ENCODE peak calls at places on chromosome 17, in four cellular contexts. D is BJ, L is GM23338, G is left ventricle myocardium inferior. E is an unnamed sample.

GRCh38 chr17:47227862-47228261 is 18.7 kb downstream of the MYL4 start:
- DNase-seq in D (no peak), L (no peak), G (no peak), E (no peak)

GRCh38 chr17:20121359-20122235 is 112.4 kb downstream of the SPECC1 start:
- DNase-seq in D (no peak), L (peak), G (peak), E (peak)

GRCh38 chr17:82245144-82246039 is 16.6 kb downstream of the SLC16A3 start:
- DNase-seq in D (no peak), L (no peak), G (no peak), E (no peak)

GRCh38 chr17:73901661-73902415 is 257.6 kb upstream of the SDK2 start:
- DNase-seq in D (no peak), L (peak), G (peak), E (no peak)

GRCh38 chr17:6045621-6046357 is 24.4 kb upstream of the WSCD1 start:
- DNase-seq in D (no peak), L (peak), G (no peak), E (no peak)

GRCh38 chr17:6231886-6232767 is 161.9 kb downstream of the WSCD1 start:
- DNase-seq in D (no peak), L (peak), G (no peak), E (peak)

GRCh38 chr17:3802461-3803307 is 1.7 kb upstream of the ITGAE start:
- DNase-seq in D (peak), L (no peak), G (no peak), E (peak)

GRCh38 chr17:44502598-44503079 is 567 bp downstream of the GPATCH8 start:
- DNase-seq in D (no peak), L (no peak), G (no peak), E (no peak)

GRCh38 chr17:17412331-17412730 is 64.5 kb upstream of the MED9 start:
- DNase-seq in D (peak), L (no peak), G (no peak), E (no peak)

GRCh38 chr17:45284176-45285140 is 22.6 kb upstream of the SPATA32 start:
- DNase-seq in D (no peak), L (peak), G (peak), E (no peak)

GRCh38 chr17:61662771-61663170 is 71.8 kb upstream of the NACA2 start:
- DNase-seq in D (no peak), L (no peak), G (no peak), E (peak)

GRCh38 chr17:28191018-28191417 is 128.0 kb upstream of the TMEM97 start:
- DNase-seq in D (no peak), L (no peak), G (no peak), E (no peak)

GRCh38 chr17:17235212-17236174 is 1.5 kb downstream of the FLCN start:
- DNase-seq in D (no peak), L (no peak), G (no peak), E (peak)

GRCh38 chr17:52995127-52995526 is 827.6 kb upstream of the KIF2B start:
- DNase-seq in D (no peak), L (no peak), G (no peak), E (no peak)

GRCh38 chr17:82687375-82687861 is 11.1 kb downstream of the RAB40B start:
- DNase-seq in D (no peak), L (no peak), G (no peak), E (no peak)

GRCh38 chr17:45266372-45266926 is 4.6 kb upstream of the SPATA32 start:
- DNase-seq in D (no peak), L (no peak), G (no peak), E (no peak)

GRCh38 chr17:42190491-42191180 is 3.7 kb downstream of the GHDC start:
- DNase-seq in D (no peak), L (no peak), G (no peak), E (no peak)

GRCh38 chr17:83024205-83024971 is 55.0 kb upstream of the METRNL start:
- DNase-seq in D (no peak), L (no peak), G (no peak), E (no peak)

GRCh38 chr17:46266656-46267544 is 28.0 kb upstream of the LRRC37A start:
- DNase-seq in D (peak), L (peak), G (peak), E (no peak)

GRCh38 chr17:30530346-30531025 is 53.3 kb downstream of the GOSR1 start:
- DNase-seq in D (no peak), L (no peak), G (no peak), E (no peak)

GRCh38 chr17:73223626-73224616 is 31.1 kb downstream of the COG1 start:
- DNase-seq in D (no peak), L (no peak), G (no peak), E (no peak)

DNA sequence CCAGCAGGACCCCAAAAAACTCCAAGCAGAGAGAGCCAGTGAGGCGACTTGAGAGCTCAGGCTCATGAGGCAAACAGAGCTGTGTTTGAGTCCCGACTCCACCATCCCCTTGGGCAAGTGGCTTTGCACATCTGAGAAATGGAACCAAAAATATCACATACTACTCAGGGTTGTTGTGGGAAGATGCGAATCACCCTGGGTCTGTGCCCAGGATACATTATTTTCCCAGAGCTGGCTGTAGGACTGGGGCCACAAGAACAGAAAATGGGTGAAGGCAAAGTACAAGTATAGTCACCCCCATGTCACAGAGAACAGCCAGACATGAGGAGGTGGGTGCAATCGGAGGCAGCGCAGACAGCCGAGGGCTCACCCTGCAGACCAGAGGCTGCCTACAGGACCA is 127.3 kb downstream of the GAS7 start:
- DNase-seq in D (no peak), L (no peak), G (no peak), E (no peak)
- H3K4me3 ChIP-seq in D (no peak), L (no peak), G (no peak), E (no peak)

GRCh38 chr17:32009262-32009542 is 2.0 kb downstream of the LRRC37B start:
- DNase-seq in D (no peak), L (no peak), G (no peak), E (no peak)

GRCh38 chr17:32010114-32010513 is 2.9 kb downstream of the LRRC37B start:
- DNase-seq in D (no peak), L (no peak), G (no peak), E (no peak)

GRCh38 chr17:32006957-32007462 is at the start of gene LRRC37B:
- DNase-seq in D (peak), L (peak), G (peak), E (peak)

DNA sequence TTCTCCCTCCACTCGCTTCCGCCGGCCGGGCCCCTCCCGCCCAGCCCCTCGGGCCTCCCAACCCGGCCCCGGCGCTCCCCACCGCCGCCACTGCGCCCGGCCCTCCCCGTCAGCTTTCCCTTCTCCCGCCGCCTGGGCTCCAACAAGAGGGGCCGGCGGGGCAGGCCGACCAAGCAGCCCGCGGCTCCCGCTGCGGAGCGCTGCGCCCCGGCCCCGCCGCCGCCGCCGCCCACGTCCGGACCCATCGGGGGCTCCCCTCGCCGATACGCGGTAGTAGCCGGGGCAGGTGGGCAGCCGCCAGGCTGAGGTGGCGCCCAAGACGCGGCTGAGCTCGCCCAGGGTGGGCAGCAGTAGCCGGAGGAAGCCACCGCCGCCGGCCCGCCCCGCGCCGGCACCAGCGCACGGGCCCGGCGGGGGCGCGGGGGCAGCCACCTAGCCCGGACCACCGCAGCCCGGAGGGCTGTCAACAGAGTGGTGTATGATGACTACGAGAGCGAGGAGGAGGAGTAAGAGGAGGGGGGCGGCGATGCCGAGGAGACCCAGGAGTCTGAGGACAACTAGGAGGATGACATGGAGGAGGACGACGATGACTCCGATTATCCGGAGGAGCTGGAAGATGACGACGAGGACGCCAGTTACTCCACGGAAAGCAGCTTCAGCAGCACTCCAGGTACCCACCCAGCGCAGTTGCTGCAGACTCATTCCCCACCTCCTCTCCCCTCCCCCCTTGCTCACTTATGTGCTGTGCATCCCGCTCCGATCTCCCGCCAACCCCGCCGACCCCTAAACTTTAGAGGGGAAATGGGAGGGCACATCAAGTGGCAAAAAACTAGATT is 498 bp downstream of the LRRC37B start:
- DNase-seq in D (no peak), L (peak), G (no peak), E (no peak)
- TF ChIP-seq CTCF in D (no peak), L (no peak), G (no peak), E (no peak)

DNA sequence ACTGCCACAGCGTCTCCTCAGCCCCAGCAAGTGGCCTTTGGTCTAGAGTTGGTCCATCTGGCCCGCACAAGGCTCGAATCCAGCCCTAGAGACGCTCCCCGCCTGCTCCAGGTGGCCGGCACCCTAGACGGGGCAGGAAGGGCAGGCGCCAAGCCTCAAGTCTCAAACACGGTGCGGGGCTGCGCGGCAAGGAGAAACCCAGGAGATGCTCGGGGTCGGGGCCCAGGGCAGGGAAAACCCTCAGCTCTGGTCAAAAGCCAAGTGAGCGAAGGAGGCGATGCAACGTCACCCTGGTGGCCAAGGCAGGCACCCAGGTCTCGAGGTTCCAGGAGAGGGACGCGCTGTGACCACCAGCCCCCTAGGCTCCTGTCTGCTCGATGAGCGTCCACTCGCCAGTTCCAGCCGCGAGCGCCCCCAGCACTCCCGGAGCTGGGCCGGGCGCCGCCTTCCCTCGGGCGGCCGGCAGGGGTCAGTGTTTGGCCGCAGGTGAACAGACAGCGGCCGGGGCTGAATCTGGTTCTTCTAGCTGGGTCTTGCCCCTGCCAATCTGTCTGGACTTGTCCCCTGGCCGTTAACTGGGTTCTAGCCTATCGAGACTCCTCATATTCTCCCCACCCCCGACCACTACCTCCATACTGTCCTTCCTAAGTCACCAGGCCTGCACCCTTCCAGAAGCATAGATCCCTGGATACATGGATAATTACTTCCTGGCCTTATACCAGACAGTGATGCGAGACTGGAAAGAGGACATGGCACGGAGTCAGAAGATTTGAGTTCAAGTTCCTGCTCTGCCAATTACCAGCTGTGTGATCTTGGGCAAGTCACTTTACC is 44.0 kb downstream of the PRAC1 start:
- DNase-seq in D (no peak), L (peak), G (peak), E (no peak)
- H3K4me3 ChIP-seq in D (peak), L (peak), G (no peak), E (no peak)

DNA sequence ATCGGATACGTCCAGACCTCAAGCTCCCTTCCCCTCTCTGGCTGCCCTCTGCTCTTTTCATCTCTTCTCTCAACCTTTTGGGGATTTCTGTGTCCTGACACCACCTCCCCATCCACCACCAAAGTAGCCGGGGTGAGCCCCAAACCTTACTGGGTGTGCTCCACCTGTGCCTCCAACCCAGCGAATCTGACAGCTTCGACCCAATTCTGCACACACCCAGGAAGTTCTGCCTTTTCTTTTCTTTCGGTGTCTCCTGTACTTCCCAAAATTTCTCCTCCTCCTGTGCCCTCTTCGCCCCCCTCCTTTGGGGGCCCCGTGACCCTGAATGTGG is 562 bp downstream of the KCTD11 start:
- DNase-seq in D (no peak), L (no peak), G (no peak), E (no peak)
- TF ChIP-seq CTCF in D (no peak), L (no peak), G (no peak), E (no peak)

DNA sequence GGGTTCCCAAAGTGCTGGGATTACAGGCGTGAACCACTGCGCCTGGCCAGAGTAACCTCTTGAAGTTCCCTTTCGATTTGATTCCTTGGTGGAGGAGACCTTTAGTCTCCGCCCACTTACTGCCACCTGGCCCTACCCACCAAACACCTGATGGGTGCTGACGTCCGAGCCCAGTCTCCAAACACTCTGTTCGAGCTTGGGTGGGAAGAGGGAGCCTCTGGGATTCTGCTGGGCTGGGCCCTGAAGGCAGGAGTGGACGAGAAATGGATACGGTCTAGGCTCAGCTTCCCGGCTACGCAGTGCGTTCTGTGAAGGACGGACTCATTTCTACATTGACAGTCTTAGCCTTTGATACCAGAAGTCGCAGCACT is 870 bp upstream of the ITGA3 start:
- DNase-seq in D (no peak), L (peak), G (no peak), E (no peak)
- H3K4me3 ChIP-seq in D (peak), L (peak), G (peak), E (peak)

DNA sequence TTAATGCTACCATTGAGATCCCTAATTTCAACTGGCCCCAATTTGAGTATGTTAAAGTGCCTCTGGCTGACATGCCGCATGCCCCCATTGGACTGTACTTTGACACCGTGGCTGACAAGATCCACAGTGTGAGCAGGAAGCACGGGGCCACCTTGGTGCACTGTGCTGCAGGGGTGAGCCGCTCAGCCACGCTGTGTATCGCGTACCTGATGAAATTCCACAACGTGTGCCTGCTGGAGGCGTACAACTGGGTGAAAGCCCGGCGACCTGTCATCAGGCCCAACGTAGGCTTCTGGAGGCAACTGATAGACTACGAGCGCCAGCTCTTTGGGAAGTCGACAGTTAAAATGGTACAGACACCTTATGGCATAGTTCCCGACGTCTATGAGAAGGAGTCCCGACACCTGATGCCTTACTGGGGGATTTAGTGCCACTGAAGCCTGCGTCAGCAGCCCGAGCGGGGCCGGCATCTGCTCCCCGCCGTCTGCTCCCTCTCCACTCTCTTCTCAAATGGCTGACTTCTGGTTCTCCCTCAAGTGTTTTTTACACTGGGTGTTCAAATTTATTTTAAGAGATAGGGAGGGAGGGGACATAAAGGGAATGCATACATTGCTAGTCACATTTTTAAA is 22.9 kb downstream of the DUSP14 start:
- DNase-seq in D (no peak), L (peak), G (no peak), E (no peak)
- TF ChIP-seq CTCF in D (no peak), L (no peak), G (no peak), E (no peak)

GRCh38 chr17:70795620-70796019 is 626.3 kb downstream of the KCNJ2 start:
- DNase-seq in D (no peak), L (no peak), G (no peak), E (no peak)

GRCh38 chr17:70791748-70792443 is 622.6 kb downstream of the KCNJ2 start:
- DNase-seq in D (no peak), L (peak), G (no peak), E (no peak)

GRCh38 chr17:70796757-70797156 is 627.4 kb downstream of the KCNJ2 start:
- DNase-seq in D (no peak), L (no peak), G (no peak), E (no peak)

GRCh38 chr17:70797166-70797565 is 627.8 kb downstream of the KCNJ2 start:
- DNase-seq in D (no peak), L (no peak), G (no peak), E (no peak)

DNA sequence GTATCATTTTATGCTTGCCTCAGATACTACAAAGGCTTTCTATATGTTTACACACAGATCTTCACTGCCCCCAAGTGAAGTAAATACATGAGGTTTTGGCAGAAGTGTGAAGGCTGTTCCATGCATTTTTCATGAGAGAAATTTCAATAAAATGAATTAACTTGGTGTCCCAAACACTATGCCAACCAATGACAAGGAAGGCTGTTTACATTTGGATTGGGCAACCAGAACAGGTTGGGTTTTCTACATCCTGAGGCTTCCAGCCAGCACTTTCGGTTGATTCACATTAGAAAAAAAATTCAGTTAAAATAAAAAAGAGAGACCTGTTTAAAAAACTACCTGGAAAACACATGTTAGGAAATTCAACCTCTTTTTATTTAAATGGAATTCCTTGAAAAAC is 625.4 kb downstream of the KCNJ2 start:
- DNase-seq in D (no peak), L (no peak), G (no peak), E (no peak)
- H3K4me3 ChIP-seq in D (no peak), L (no peak), G (no peak), E (no peak)

GRCh38 chr17:49574283-49574892 is 1.3 kb upstream of the NXPH3 start:
- DNase-seq in D (no peak), L (no peak), G (no peak), E (no peak)

GRCh38 chr17:49576121-49576905 is 642 bp downstream of the NXPH3 start:
- DNase-seq in D (no peak), L (peak), G (peak), E (no peak)

GRCh38 chr17:49575524-49576120 is at the start of gene NXPH3:
- DNase-seq in D (no peak), L (peak), G (peak), E (no peak)

GRCh38 chr17:49573510-49574282 is 2.0 kb upstream of the NXPH3 start:
- DNase-seq in D (no peak), L (no peak), G (no peak), E (no peak)

GRCh38 chr17:49574945-49575523 is 637 bp upstream of the NXPH3 start:
- DNase-seq in D (no peak), L (no peak), G (no peak), E (no peak)
- TF ChIP-seq CTCF in D (no peak), L (no peak), G (no peak), E (no peak)

GRCh38 chr17:78120971-78121800 is 7.4 kb downstream of the TMC6 start:
- DNase-seq in D (no peak), L (no peak), G (no peak), E (no peak)
- H3K4me3 ChIP-seq in D (no peak), L (no peak), G (no peak), E (no peak)

DNA sequence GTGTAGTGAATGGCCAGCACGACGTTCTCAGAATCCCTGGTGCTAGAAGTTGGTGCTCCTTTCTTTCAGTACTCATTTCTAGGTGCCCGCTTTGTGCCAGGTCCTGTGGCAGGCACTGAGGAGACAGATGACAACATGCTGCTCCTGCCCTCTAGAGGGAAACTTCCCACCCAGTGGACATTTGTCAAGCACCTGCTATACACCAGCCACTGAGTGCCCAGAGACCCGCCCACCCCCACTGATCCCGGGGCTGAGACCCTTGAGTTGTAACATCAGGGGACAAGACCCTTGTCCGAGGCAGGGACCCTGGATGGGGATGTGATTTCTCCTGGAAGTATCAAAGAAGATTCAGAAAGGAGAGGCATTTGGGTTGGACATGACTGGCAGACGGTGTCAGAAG is 25.1 kb downstream of the UNC13D start:
- DNase-seq in D (no peak), L (no peak), G (no peak), E (no peak)
- TF ChIP-seq CTCF in D (no peak), L (no peak), G (no peak), E (no peak)